ENCODE peak calls at places on chromosome 10, in eight cellular contexts. M, U, L, X, C, G, Q and P are unnamed samples.

GRCh38 chr10:121416071-121416470 is 182.2 kb downstream of the FGFR2 start:
- DNase-seq in X (no peak), M (no peak), Q (no peak), U (no peak), G (no peak), C (no peak), L (no peak), P (no peak)

GRCh38 chr10:102601639-102602038 is 42.6 kb upstream of the TRIM8 start:
- DNase-seq in Q (no peak), G (no peak), U (no peak), X (no peak), C (no peak), M (no peak), L (no peak), P (no peak)

GRCh38 chr10:96532523-96532922 is 18.8 kb upstream of the TLL2 start:
- DNase-seq in C (no peak), X (no peak), G (no peak), U (no peak), L (no peak), M (no peak), Q (no peak), P (no peak)

GRCh38 chr10:47388879-47389278 is 4.8 kb upstream of the ZNF488 start:
- DNase-seq in G (no peak), X (no peak), U (no peak), M (no peak), L (no peak), Q (no peak), C (no peak), P (no peak)

GRCh38 chr10:24944512-24945255 is 7.7 kb downstream of the PRTFDC1 start:
- DNase-seq in Q (peak), X (no peak), U (no peak), M (peak), G (peak), C (no peak), L (no peak), P (no peak)

GRCh38 chr10:12549297-12549696 is 199.9 kb downstream of the CAMK1D start:
- DNase-seq in G (no peak), L (no peak), C (no peak), M (no peak), X (peak), U (no peak), Q (no peak), P (no peak)

GRCh38 chr10:124962421-124962820 is 20.5 kb downstream of the ZRANB1 start:
- DNase-seq in Q (no peak), U (no peak), L (no peak), G (no peak), M (peak), X (no peak), C (no peak), P (no peak)

GRCh38 chr10:129483427-129484010 is 16.5 kb downstream of the MGMT start:
- DNase-seq in L (no peak), U (no peak), G (no peak), C (no peak), X (no peak), Q (no peak), M (no peak), P (no peak)

GRCh38 chr10:14879055-14879800 is 562 bp downstream of the SUV39H2 start:
- DNase-seq in M (no peak), U (no peak), L (no peak), G (no peak), X (peak), C (peak), Q (peak), P (peak)

GRCh38 chr10:22368402-22368801 is 23.1 kb downstream of the SPAG6 start:
- DNase-seq in M (no peak), X (no peak), U (no peak), C (no peak), Q (no peak), L (no peak), G (no peak), P (no peak)

GRCh38 chr10:5594271-5595036 is 69.7 kb downstream of the CALML3 start:
- DNase-seq in C (no peak), Q (no peak), X (no peak), G (no peak), L (peak), M (no peak), U (no peak), P (no peak)

GRCh38 chr10:89518876-89519842 is 16.2 kb downstream of the SLC16A12 start:
- DNase-seq in X (no peak), C (no peak), U (peak), M (peak), L (no peak), Q (no peak), G (peak), P (no peak)

GRCh38 chr10:11831520-11831951 is 8.4 kb downstream of the PROSER2 start:
- DNase-seq in C (no peak), M (no peak), L (no peak), Q (no peak), G (no peak), X (peak), U (no peak), P (peak)

GRCh38 chr10:101672536-101672935 is 22.4 kb downstream of the FBXW4 start:
- DNase-seq in U (no peak), C (no peak), X (no peak), M (no peak), L (no peak), Q (no peak), G (no peak), P (no peak)

GRCh38 chr10:110681023-110681681 is 37.0 kb downstream of the RBM20 start:
- DNase-seq in Q (peak), C (no peak), X (peak), G (no peak), M (peak), L (peak), U (no peak), P (peak)

GRCh38 chr10:17023386-17024298 is 106.0 kb downstream of the CUBN start:
- DNase-seq in X (no peak), M (peak), L (no peak), Q (peak), G (peak), C (peak), U (peak), P (no peak)

GRCh38 chr10:84344560-84344959 is 16.2 kb downstream of the CCSER2 start:
- DNase-seq in Q (no peak), U (no peak), C (no peak), M (peak), X (no peak), G (no peak), L (no peak), P (no peak)

GRCh38 chr10:4498763-4499251 is 327.2 kb upstream of the AKR1E2 start:
- DNase-seq in C (no peak), G (peak), L (no peak), U (peak), M (peak), Q (no peak), X (no peak), P (no peak)

GRCh38 chr10:93458821-93459257 is 23.3 kb downstream of the MYOF start:
- DNase-seq in G (peak), X (no peak), U (peak), Q (peak), L (no peak), C (no peak), M (peak), P (no peak)

GRCh38 chr10:75342397-75342796 is 59.2 kb downstream of the ZNF503 start:
- DNase-seq in X (no peak), L (no peak), M (no peak), C (no peak), U (no peak), G (no peak), Q (no peak), P (no peak)

GRCh38 chr10:50501478-50501877 is 122.3 kb downstream of the SGMS1 start:
- DNase-seq in X (no peak), G (peak), L (no peak), M (no peak), C (no peak), U (no peak), Q (no peak), P (no peak)

GRCh38 chr10:24900888-24901685 is 51.3 kb downstream of the PRTFDC1 start:
- DNase-seq in U (no peak), L (no peak), M (no peak), G (no peak), C (no peak), Q (no peak), X (no peak), P (no peak)

GRCh38 chr10:43138757-43139241 is 554 bp downstream of the CSGALNACT2 start:
- DNase-seq in X (peak), Q (peak), G (no peak), C (peak), U (peak), M (peak), L (peak), P (no peak)